ENCODE peak calls at places on chromosomes 4 and X, in four cellular contexts. N is WTC11, L is HepG2, G is K562. Q is an unnamed sample.

GRCh38 chrX:12955882-12956703 is 18.8 kb upstream of the TMSB4X start:
- DNase-seq in L (peak; percentile 46), G (peak; percentile 75), N (no peak), Q (no peak)

GRCh38 chrX:25049347-25049746 is 33.6 kb upstream of the ARX start:
- DNase-seq in L (no peak), N (no peak), G (no peak), Q (no peak)

GRCh38 chr4:153204247-153205027 is at the start of gene TRIM2:
- DNase-seq in G (peak; percentile 59), L (peak; percentile 71), N (peak; percentile 74), Q (no peak)

GRCh38 chrX:7372843-7373525 is 225.0 kb upstream of the PUDP start:
- DNase-seq in N (no peak), G (no peak), L (no peak), Q (peak; percentile 16)

GRCh38 chr4:54781771-54782170 is 124.0 kb downstream of the KIT start:
- DNase-seq in L (no peak), N (no peak), G (no peak), Q (no peak)

GRCh38 chr4:185283723-185284122 is 74.3 kb downstream of the SNX25 start:
- DNase-seq in G (no peak), L (no peak), N (no peak), Q (no peak)

GRCh38 chrX:77597090-77597489 is 149.9 kb downstream of the FGF16 start:
- DNase-seq in G (no peak), L (no peak), N (no peak), Q (peak; percentile 16)

GRCh38 chr4:19657856-19658255 is 593.8 kb upstream of the SLIT2 start:
- DNase-seq in G (no peak), N (no peak), L (no peak), Q (no peak)

GRCh38 chrX:118272237-118272636 is 73.7 kb upstream of the WDR44 start:
- DNase-seq in G (no peak), N (no peak), L (no peak), Q (no peak)

GRCh38 chr4:41160856-41161255 is 53.5 kb downstream of the APBB2 start:
- DNase-seq in G (no peak), N (no peak), L (no peak), Q (no peak)

DNA sequence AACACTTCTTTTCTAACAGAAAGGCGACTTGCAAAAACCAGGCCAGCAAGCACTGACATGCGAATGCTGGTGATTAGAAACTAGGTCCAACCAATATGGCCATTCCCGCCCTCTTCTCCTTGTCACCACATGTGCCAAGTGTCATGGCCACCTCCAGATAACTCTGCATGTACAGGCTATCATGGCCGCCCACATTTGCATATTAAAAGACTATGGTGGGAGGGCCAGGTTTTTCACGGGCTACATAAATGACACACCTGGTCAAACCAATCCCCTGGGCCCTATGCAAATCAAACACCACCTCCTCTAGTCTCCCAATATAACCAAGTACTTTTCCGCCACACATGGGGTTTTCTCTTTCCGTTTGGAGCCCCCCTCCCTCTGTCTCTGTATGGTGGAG is 40.1 kb downstream of the NUDT11 start:
- DNase-seq in G (no peak), L (no peak), N (peak; percentile 36), Q (no peak)
- TF ChIP-seq HMGXB4 in G (no peak), L (no peak), N (no peak), Q (no peak)

DNA sequence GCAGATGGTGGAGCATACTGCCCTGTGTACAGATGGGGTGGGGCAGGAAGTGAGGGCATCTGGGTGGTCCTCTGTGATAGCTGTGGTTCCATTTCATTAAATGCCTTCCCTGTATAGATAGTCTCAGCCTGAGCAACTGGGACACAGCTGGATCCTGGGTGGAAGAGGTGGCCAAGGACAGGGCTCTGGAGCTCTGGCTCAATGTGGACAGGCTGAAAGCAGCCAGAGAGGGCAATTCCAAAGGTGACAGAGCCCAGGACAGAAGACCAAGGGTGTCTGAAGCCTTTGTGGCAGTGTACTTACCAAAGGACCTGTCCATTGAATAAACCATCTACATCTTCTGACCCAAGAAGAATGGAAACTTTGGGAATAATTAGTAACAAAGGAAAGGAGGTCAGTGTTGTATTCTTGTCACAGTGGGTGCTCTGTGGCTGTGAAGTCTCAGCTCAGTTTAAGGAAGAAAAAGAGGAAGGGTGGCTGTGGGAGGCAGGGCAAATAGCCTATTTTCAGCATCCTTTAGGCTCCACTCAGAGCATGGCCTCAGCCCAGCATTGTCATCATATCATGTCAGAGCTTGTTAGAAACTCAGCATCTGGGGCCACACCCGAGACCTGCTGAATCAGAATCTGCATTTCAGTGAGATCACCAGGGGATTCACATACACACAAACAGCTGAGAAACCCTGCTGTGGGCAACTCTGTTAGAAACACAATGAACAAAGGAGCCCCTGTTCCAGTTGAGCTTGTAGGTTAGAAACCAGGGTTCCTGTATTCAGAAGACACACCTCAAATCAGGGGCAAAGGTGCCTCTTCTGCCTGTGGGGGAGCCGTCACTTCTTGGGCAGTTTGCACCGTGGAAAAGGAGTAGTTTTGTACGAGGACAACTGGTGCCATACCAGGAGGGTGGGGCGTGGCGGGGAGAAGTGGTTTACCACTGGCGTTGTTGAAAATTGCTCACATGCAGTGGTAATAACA is 168.6 kb downstream of the PTTG2 start:
- DNase-seq in L (peak; percentile 91), N (peak; percentile 34), G (no peak), Q (peak; percentile 20)
- TF ChIP-seq HMGXB4 in L (no peak), N (no peak), G (no peak), Q (no peak)

DNA sequence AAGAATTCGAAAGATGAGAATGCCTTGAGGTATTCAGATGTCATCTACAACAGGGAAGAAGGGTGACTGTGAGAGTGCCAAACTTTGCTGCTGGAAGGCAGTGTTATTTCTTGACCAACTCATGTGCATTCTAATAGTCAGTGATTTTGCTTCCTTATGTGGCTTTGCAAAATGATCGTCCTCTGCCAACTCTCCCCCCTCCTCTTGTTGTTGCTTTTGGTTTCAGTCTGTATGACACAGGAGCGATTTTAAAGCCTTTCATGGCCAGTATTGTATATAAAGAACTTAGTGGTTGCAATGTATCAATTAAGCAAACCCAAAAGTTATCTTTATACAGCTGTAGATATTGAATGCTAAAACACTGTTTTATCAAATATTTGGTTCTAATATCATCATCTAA is 379.1 kb downstream of the IL1RAPL1 start:
- DNase-seq in N (no peak), G (no peak), L (no peak), Q (no peak)
- TF ChIP-seq HMGXB4 in N (no peak), G (no peak), L (no peak), Q (no peak)

DNA sequence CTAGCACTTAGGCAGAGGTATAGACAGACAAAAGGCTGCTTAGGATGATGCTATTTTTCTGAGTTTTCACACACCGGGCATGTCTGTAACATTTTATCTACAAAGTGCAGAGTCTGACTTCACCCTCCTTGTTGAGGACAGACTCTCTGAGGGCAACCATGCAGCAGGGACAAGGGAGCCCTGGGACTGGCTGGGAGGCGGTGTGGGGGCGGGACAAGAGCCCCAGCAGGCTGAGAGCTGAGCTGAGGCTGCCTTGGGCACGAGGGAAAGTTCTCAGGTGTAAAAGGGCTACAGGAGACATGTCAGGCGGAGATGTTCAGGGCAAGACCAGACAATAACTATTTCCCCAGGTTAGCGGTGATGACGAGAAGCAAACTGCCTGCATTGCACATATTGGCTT is 81.6 kb downstream of the GATB start:
- DNase-seq in N (peak; percentile 31), G (no peak), L (no peak), Q (no peak)
- TF ChIP-seq HMGXB4 in N (no peak), G (no peak), L (no peak), Q (no peak)

DNA sequence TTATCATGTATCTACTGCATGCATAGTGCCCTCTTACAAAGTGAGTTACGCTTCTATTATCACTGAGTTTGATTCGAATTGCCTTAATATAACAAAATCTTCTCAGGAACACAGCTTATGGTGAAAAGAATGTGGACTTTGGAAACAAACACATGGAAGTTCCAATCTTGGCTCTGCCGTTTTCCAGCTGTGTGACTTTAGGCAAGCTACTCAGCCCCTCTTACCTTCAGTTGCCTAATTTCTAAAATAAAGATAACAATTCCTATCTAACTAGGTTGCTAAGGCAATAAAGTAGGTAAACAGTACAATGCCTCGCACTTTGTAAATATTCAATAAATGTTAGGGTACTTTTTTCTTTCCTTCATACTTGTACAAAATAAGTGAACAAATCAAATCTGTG is 104.0 kb upstream of the GRIA3 start:
- DNase-seq in N (no peak), G (no peak), L (no peak), Q (no peak)
- TF ChIP-seq HMGXB4 in N (no peak), G (no peak), L (no peak), Q (no peak)

GRCh38 chr4:8676676-8677075 is 84.1 kb downstream of the CPZ start:
- DNase-seq in G (no peak), N (no peak), L (no peak), Q (no peak)
- TF ChIP-seq HMGXB4 in G (no peak), N (no peak), L (no peak), Q (no peak)

GRCh38 chr4:129378346-129378745 is 282.4 kb downstream of the C4orf33 start:
- DNase-seq in L (no peak), N (no peak), G (no peak), Q (no peak)
- TF ChIP-seq HMGXB4 in L (no peak), N (no peak), G (no peak), Q (no peak)

Q was measured in A549.